ENCODE peak calls at places on chromosomes 4 and X, in seven cellular contexts. N, P, Y, H, R, L and M are unnamed samples.

GRCh38 chr4:27789768-27790167 is 929.1 kb downstream of the STIM2 start:
- DNase-seq in N (peak), P (no peak), Y (no peak), H (no peak), R (no peak), L (peak), M (peak)

GRCh38 chrX:69961365-69962072 is 88.2 kb downstream of the AWAT2 start:
- DNase-seq in N (peak), P (no peak), Y (no peak), H (no peak), R (no peak), L (no peak), M (peak)

GRCh38 chrX:4451591-4451990 is 738.1 kb upstream of the PRKX start:
- DNase-seq in N (no peak), P (no peak), Y (no peak), H (no peak), R (no peak), L (no peak), M (no peak)

GRCh38 chr4:17132226-17132625 is 233.8 kb upstream of the LDB2 start:
- DNase-seq in N (no peak), P (no peak), Y (no peak), H (no peak), R (no peak), L (no peak), M (no peak)

GRCh38 chr4:90245837-90246236 is 118.6 kb downstream of the CCSER1 start:
- DNase-seq in N (no peak), P (no peak), Y (no peak), H (no peak), R (no peak), L (no peak), M (no peak)

GRCh38 chr4:42262701-42263490 is 110.4 kb upstream of the BEND4 start:
- DNase-seq in N (no peak), P (no peak), Y (no peak), H (no peak), R (no peak), L (no peak), M (no peak)

GRCh38 chr4:96916731-96917130 is 1076.8 kb downstream of the PDHA2 start:
- DNase-seq in N (no peak), P (no peak), Y (no peak), H (no peak), R (no peak), L (no peak), M (no peak)

GRCh38 chr4:2805712-2806391 is 13.0 kb downstream of the SH3BP2 start:
- DNase-seq in N (peak), P (no peak), Y (peak), H (no peak), R (peak), L (no peak), M (peak)

GRCh38 chr4:173057442-173057841 is 111.2 kb upstream of the GALNT7 start:
- DNase-seq in N (peak), P (no peak), Y (no peak), H (no peak), R (no peak), L (peak), M (peak)

GRCh38 chrX:109614951-109615350 is 10.0 kb downstream of the KCNE5 start:
- DNase-seq in N (no peak), P (no peak), Y (no peak), H (no peak), R (no peak), L (no peak), M (no peak)

GRCh38 chr4:25632135-25632534 is 23.5 kb upstream of the SLC34A2 start:
- DNase-seq in N (peak), P (no peak), Y (no peak), H (no peak), R (no peak), L (no peak), M (no peak)

GRCh38 chr4:110508827-110509446 is 33.0 kb downstream of the ENPEP start:
- DNase-seq in N (peak), P (no peak), Y (peak), H (no peak), R (no peak), L (peak), M (peak)

GRCh38 chrX:99371976-99372595 is 1038.0 kb downstream of the PCDH19 start:
- DNase-seq in N (no peak), P (no peak), Y (no peak), H (no peak), R (no peak), L (no peak), M (no peak)

GRCh38 chr4:76830612-76831474 is 67.1 kb downstream of the SOWAHB start:
- DNase-seq in N (peak), P (no peak), Y (peak), H (peak), R (peak), L (peak), M (peak)

GRCh38 chr4:1058198-1058996 is 47.0 kb downstream of the FGFRL1 start:
- DNase-seq in N (peak), P (no peak), Y (no peak), H (no peak), R (no peak), L (no peak), M (no peak)

GRCh38 chrX:11890843-11891514 is 132.9 kb downstream of the MSL3 start:
- DNase-seq in N (no peak), P (no peak), Y (peak), H (no peak), R (peak), L (no peak), M (peak)

GRCh38 chrX:47413179-47413594 is 42.8 kb downstream of the ZNF157 start:
- DNase-seq in N (no peak), P (no peak), Y (no peak), H (no peak), R (no peak), L (no peak), M (no peak)

GRCh38 chr4:26682436-26682835 is 98.6 kb downstream of the TBC1D19 start:
- DNase-seq in N (no peak), P (no peak), Y (no peak), H (no peak), R (no peak), L (no peak), M (no peak)

GRCh38 chrX:72402614-72403013 is 96.9 kb upstream of the CITED1 start:
- DNase-seq in N (no peak), P (no peak), Y (no peak), H (no peak), R (no peak), L (no peak), M (no peak)

GRCh38 chr4:14711259-14711658 is 291.0 kb upstream of the CPEB2 start:
- DNase-seq in N (no peak), P (no peak), Y (no peak), H (no peak), R (no peak), L (no peak), M (no peak)

GRCh38 chr4:105126311-105127153 is 20.1 kb upstream of the TET2 start:
- DNase-seq in N (no peak), P (no peak), Y (peak), H (no peak), R (no peak), L (peak), M (peak)

GRCh38 chrX:20715176-20715575 is 448.5 kb upstream of the RPS6KA3 start:
- DNase-seq in N (no peak), P (no peak), Y (no peak), H (no peak), R (no peak), L (no peak), M (no peak)

GRCh38 chr4:5378002-5378401 is 326.7 kb downstream of the STK32B start:
- DNase-seq in N (no peak), P (no peak), Y (no peak), H (no peak), R (peak), L (no peak), M (peak)

GRCh38 chr4:132132433-132132832 is 1016.7 kb upstream of the PCDH10 start:
- DNase-seq in N (no peak), P (no peak), Y (no peak), H (no peak), R (no peak), L (no peak), M (no peak)

GRCh38 chr4:128287159-128287870 is at the start of gene PGRMC2:
- DNase-seq in N (no peak), P (no peak), Y (peak), H (peak), R (no peak), L (peak), M (peak)

GRCh38 chrX:29824176-29824906 is 391.0 kb upstream of the MAGEB2 start:
- DNase-seq in N (no peak), P (no peak), Y (no peak), H (no peak), R (no peak), L (no peak), M (no peak)

GRCh38 chr4:80365928-80366327 is 30.4 kb downstream of the CFAP299 start:
- DNase-seq in N (peak), P (no peak), Y (peak), H (no peak), R (peak), L (peak), M (peak)

GRCh38 chrX:13692771-13693231 is 3.9 kb downstream of the RAB9A start:
- DNase-seq in N (no peak), P (no peak), Y (no peak), H (no peak), R (no peak), L (peak), M (no peak)

GRCh38 chr4:108650212-108651067 is at the start of gene OSTC:
- DNase-seq in N (peak), P (peak), Y (peak), H (peak), R (peak), L (peak), M (peak)
- TF ChIP-seq CTCF in N (no peak), P (no peak), Y (peak), H (no peak), R (peak), L (peak), M (no peak)

GRCh38 chr4:3871881-3872833 is 106.0 kb downstream of the ADRA2C start:
- DNase-seq in N (no peak), P (no peak), Y (no peak), H (no peak), R (no peak), L (no peak), M (no peak)
- H3K4me3 ChIP-seq in N (no peak), P (no peak), Y (no peak), H (no peak), R (no peak), L (no peak), M (no peak)

GRCh38 chrX:84611843-84612636 is 109.8 kb upstream of the HDX start:
- DNase-seq in N (no peak), P (no peak), Y (no peak), H (no peak), R (no peak), L (no peak), M (no peak)
- TF ChIP-seq CTCF in N (no peak), P (no peak), Y (no peak), H (no peak), R (no peak), L (no peak), M (no peak)

GRCh38 chrX:108435261-108435660 is 3.0 kb downstream of the COL4A6 start:
- DNase-seq in N (no peak), P (no peak), Y (no peak), H (no peak), R (no peak), L (no peak), M (no peak)
- H3K4me3 ChIP-seq in N (no peak), P (no peak), Y (no peak), H (no peak), R (no peak), L (no peak), M (no peak)

DNA sequence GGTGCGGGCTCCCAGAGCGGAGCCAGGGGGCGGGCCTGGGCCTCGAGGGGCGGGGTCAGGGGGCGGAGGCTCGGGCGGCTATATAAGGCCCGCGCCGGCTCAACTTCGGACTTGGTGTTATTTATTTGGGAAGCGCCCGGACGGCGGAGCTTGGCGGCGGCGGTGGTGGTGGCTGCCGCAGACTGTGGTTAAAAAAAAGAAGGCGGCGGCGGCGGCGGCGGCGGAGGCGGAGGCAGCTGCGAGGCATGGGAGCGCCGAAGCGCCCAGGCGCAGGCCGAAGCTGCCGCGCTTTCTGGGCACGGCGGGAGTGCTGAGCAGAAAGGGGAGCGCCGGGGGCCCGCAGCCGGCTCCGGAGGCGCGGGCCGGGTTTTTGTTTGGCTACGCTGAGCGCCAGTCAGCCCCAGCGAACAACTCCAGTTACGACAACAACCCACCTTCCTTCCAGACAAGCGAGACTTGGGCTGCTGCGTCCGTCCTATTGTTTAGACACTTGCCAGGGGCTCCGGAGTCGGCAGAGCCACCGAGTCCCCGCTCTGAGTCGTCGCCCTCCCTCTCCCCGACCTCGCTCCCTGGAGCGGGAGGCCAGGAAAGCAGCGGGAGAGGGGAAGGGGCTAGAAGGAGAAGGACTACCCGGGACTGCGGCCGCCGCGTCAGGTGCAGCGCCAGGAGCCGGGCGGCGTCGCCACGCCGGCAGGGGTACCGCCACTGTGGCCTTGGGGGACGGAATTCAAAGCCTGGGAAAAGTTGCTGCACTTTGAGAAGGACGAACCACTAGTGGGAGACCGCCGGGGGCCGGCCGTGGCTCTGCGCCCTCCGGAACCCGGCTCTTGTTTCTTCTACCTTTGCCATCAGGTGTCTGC is at the start of gene SLIT2:
- DNase-seq in N (peak), P (peak), Y (peak), H (peak), R (peak), L (peak), M (peak)
- TF ChIP-seq CTCF in N (no peak), P (no peak), Y (peak), H (no peak), R (peak), L (no peak), M (no peak)

GRCh38 chr4:186761281-186761897 is 37.7 kb upstream of the FAT1 start:
- DNase-seq in N (no peak), P (no peak), Y (no peak), H (no peak), R (no peak), L (no peak), M (no peak)
- H3K4me3 ChIP-seq in N (no peak), P (no peak), Y (no peak), H (no peak), R (no peak), L (no peak), M (no peak)